ENCODE peak calls at places on chromosomes 2 and 18, in six cellular contexts. One of them, this sample, is unnamed.

GRCh38 chr2:149040451-149040850 is 2.0 kb downstream of the LYPD6B start:
- DNase-seq in GM23248: peak; percentile 41
- DNase-seq in stimulated activated CD4-positive, alpha-beta T cell treated with anti-CD3 and anti-CD28 coated beads, Interleukin-1b, Interleukin-23, amount 100 ng/mL, for 48 hours: peak; percentile 46
- DNase-seq in skeletal muscle cell: no peak
- DNase-seq in NCI-H774: no peak
- DNase-seq in upper lobe of right lung: no peak
- DNase-seq in this sample: peak; percentile 71

GRCh38 chr2:232838406-232838874 is 31.6 kb upstream of the SNORC start:
- DNase-seq in upper lobe of right lung: no peak
- DNase-seq in NCI-H774: no peak
- DNase-seq in stimulated activated CD4-positive, alpha-beta T cell treated with anti-CD3 and anti-CD28 coated beads, Interleukin-1b, Interleukin-23, amount 100 ng/mL, for 48 hours: peak; percentile 43
- DNase-seq in skeletal muscle cell: no peak
- DNase-seq in GM23248: peak; percentile 26
- DNase-seq in this sample: peak; percentile 58

GRCh38 chr2:46460241-46460921 is 19.0 kb upstream of the TMEM247 start:
- DNase-seq in upper lobe of right lung: peak; percentile 67
- DNase-seq in skeletal muscle cell: no peak
- DNase-seq in NCI-H774: no peak
- DNase-seq in GM23248: no peak
- DNase-seq in stimulated activated CD4-positive, alpha-beta T cell treated with anti-CD3 and anti-CD28 coated beads, Interleukin-1b, Interleukin-23, amount 100 ng/mL, for 48 hours: no peak
- DNase-seq in this sample: no peak

GRCh38 chr2:64262068-64262467 is 117.8 kb upstream of the PELI1 start:
- DNase-seq in upper lobe of right lung: no peak
- DNase-seq in GM23248: no peak
- DNase-seq in NCI-H774: no peak
- DNase-seq in stimulated activated CD4-positive, alpha-beta T cell treated with anti-CD3 and anti-CD28 coated beads, Interleukin-1b, Interleukin-23, amount 100 ng/mL, for 48 hours: no peak
- DNase-seq in skeletal muscle cell: peak; percentile 35
- DNase-seq in this sample: no peak

GRCh38 chr18:32549248-32549842 is 78.7 kb upstream of the GAREM1 start:
- DNase-seq in skeletal muscle cell: peak; percentile 8
- DNase-seq in stimulated activated CD4-positive, alpha-beta T cell treated with anti-CD3 and anti-CD28 coated beads, Interleukin-1b, Interleukin-23, amount 100 ng/mL, for 48 hours: peak; percentile 36
- DNase-seq in GM23248: peak; percentile 57
- DNase-seq in upper lobe of right lung: no peak
- DNase-seq in NCI-H774: peak; percentile 65
- DNase-seq in this sample: peak; percentile 53

GRCh38 chr2:169925968-169926367 is 98.7 kb downstream of the UBR3 start:
- DNase-seq in GM23248: no peak
- DNase-seq in upper lobe of right lung: no peak
- DNase-seq in stimulated activated CD4-positive, alpha-beta T cell treated with anti-CD3 and anti-CD28 coated beads, Interleukin-1b, Interleukin-23, amount 100 ng/mL, for 48 hours: no peak
- DNase-seq in NCI-H774: no peak
- DNase-seq in skeletal muscle cell: no peak
- DNase-seq in this sample: no peak

GRCh38 chr2:34907812-34908211 is 1308.7 kb upstream of the FAM98A start:
- DNase-seq in GM23248: no peak
- DNase-seq in skeletal muscle cell: no peak
- DNase-seq in upper lobe of right lung: no peak
- DNase-seq in stimulated activated CD4-positive, alpha-beta T cell treated with anti-CD3 and anti-CD28 coated beads, Interleukin-1b, Interleukin-23, amount 100 ng/mL, for 48 hours: no peak
- DNase-seq in NCI-H774: no peak
- DNase-seq in this sample: no peak

GRCh38 chr18:5317186-5317585 is 21.7 kb upstream of the ZBTB14 start:
- DNase-seq in stimulated activated CD4-positive, alpha-beta T cell treated with anti-CD3 and anti-CD28 coated beads, Interleukin-1b, Interleukin-23, amount 100 ng/mL, for 48 hours: no peak
- DNase-seq in GM23248: peak; percentile 7
- DNase-seq in upper lobe of right lung: no peak
- DNase-seq in NCI-H774: no peak
- DNase-seq in skeletal muscle cell: peak; percentile 4
- DNase-seq in this sample: no peak

GRCh38 chr2:31246184-31246852 is 12.4 kb downstream of the EHD3 start:
- DNase-seq in NCI-H774: no peak
- DNase-seq in upper lobe of right lung: no peak
- DNase-seq in GM23248: peak; percentile 39
- DNase-seq in stimulated activated CD4-positive, alpha-beta T cell treated with anti-CD3 and anti-CD28 coated beads, Interleukin-1b, Interleukin-23, amount 100 ng/mL, for 48 hours: no peak
- DNase-seq in skeletal muscle cell: no peak
- DNase-seq in this sample: no peak

GRCh38 chr2:168278424-168278888 is 31.1 kb upstream of the STK39 start:
- DNase-seq in stimulated activated CD4-positive, alpha-beta T cell treated with anti-CD3 and anti-CD28 coated beads, Interleukin-1b, Interleukin-23, amount 100 ng/mL, for 48 hours: no peak
- DNase-seq in upper lobe of right lung: no peak
- DNase-seq in skeletal muscle cell: peak; percentile 17
- DNase-seq in GM23248: peak; percentile 37
- DNase-seq in NCI-H774: peak; percentile 34
- DNase-seq in this sample: no peak

GRCh38 chr18:6056171-6056932 is 161.0 kb upstream of the TMEM200C start:
- DNase-seq in stimulated activated CD4-positive, alpha-beta T cell treated with anti-CD3 and anti-CD28 coated beads, Interleukin-1b, Interleukin-23, amount 100 ng/mL, for 48 hours: no peak
- DNase-seq in skeletal muscle cell: peak; percentile 31
- DNase-seq in NCI-H774: no peak
- DNase-seq in GM23248: peak; percentile 75
- DNase-seq in upper lobe of right lung: no peak
- DNase-seq in this sample: no peak

GRCh38 chr2:241202681-241203080 is 14.2 kb downstream of the ANO7 start:
- DNase-seq in NCI-H774: no peak
- DNase-seq in GM23248: no peak
- DNase-seq in stimulated activated CD4-positive, alpha-beta T cell treated with anti-CD3 and anti-CD28 coated beads, Interleukin-1b, Interleukin-23, amount 100 ng/mL, for 48 hours: no peak
- DNase-seq in skeletal muscle cell: no peak
- DNase-seq in upper lobe of right lung: no peak
- DNase-seq in this sample: no peak

GRCh38 chr18:24341361-24341760 is 56.3 kb downstream of the OSBPL1A start:
- DNase-seq in stimulated activated CD4-positive, alpha-beta T cell treated with anti-CD3 and anti-CD28 coated beads, Interleukin-1b, Interleukin-23, amount 100 ng/mL, for 48 hours: no peak
- DNase-seq in GM23248: no peak
- DNase-seq in skeletal muscle cell: no peak
- DNase-seq in upper lobe of right lung: no peak
- DNase-seq in NCI-H774: no peak
- DNase-seq in this sample: no peak

GRCh38 chr2:40488927-40489677 is 37.2 kb upstream of the SLC8A1 start:
- DNase-seq in GM23248: peak; percentile 58
- DNase-seq in skeletal muscle cell: no peak
- DNase-seq in upper lobe of right lung: no peak
- DNase-seq in NCI-H774: peak; percentile 14
- DNase-seq in stimulated activated CD4-positive, alpha-beta T cell treated with anti-CD3 and anti-CD28 coated beads, Interleukin-1b, Interleukin-23, amount 100 ng/mL, for 48 hours: no peak
- DNase-seq in this sample: no peak

GRCh38 chr2:190511104-190511503 is 23.4 kb downstream of the NEMP2 start:
- DNase-seq in stimulated activated CD4-positive, alpha-beta T cell treated with anti-CD3 and anti-CD28 coated beads, Interleukin-1b, Interleukin-23, amount 100 ng/mL, for 48 hours: no peak
- DNase-seq in skeletal muscle cell: no peak
- DNase-seq in upper lobe of right lung: no peak
- DNase-seq in NCI-H774: no peak
- DNase-seq in GM23248: peak; percentile 55
- DNase-seq in this sample: no peak